ENCODE peak calls at places on chromosomes 5 and 9, in six cellular contexts. K is heart right ventricle, H is fibroblast of lung, C is uterus, L is cardiac muscle cell, V is tibial nerve. G is an unnamed sample.

GRCh38 chr9:123394291-123395235 is 38.6 kb downstream of the CRB2 start:
- DNase-seq in K (no peak), H (no peak), C (no peak), L (no peak), V (no peak), G (no peak)

GRCh38 chr5:179747815-179748214 is 15.2 kb downstream of the MAML1 start:
- DNase-seq in K (no peak), H (no peak), C (no peak), L (peak; percentile 24), V (no peak), G (no peak)

GRCh38 chr5:97096096-97096648 is 46.2 kb downstream of the LIX1 start:
- DNase-seq in K (no peak), H (peak; percentile 71), C (no peak), L (peak; percentile 9), V (no peak), G (no peak)

GRCh38 chr5:98902733-98903132 is 26.1 kb downstream of the CHD1 start:
- DNase-seq in K (no peak), H (peak; percentile 58), C (no peak), L (peak; percentile 25), V (no peak), G (no peak)

GRCh38 chr5:61416010-61416409 is 84.0 kb downstream of the ZSWIM6 start:
- DNase-seq in K (no peak), H (peak; percentile 70), C (no peak), L (peak; percentile 11), V (no peak), G (no peak)

GRCh38 chr9:95691435-95691834 is 174.7 kb upstream of the PTCH1 start:
- DNase-seq in K (no peak), H (no peak), C (no peak), L (no peak), V (no peak), G (no peak)

GRCh38 chr9:81705578-81705977 is 16.2 kb upstream of the TLE1 start:
- DNase-seq in K (no peak), H (no peak), C (no peak), L (no peak), V (no peak), G (no peak)

GRCh38 chr9:84846501-84847323 is 177.2 kb downstream of the NTRK2 start:
- DNase-seq in K (no peak), H (peak; percentile 17), C (no peak), L (no peak), V (no peak), G (no peak)

GRCh38 chr9:109886617-109887016 is 106.6 kb downstream of the PALM2AKAP2 start:
- DNase-seq in K (no peak), H (peak; percentile 18), C (no peak), L (no peak), V (no peak), G (no peak)

GRCh38 chr5:42021119-42021518 is 96.0 kb downstream of the FBXO4 start:
- DNase-seq in K (no peak), H (peak; percentile 40), C (no peak), L (peak; percentile 6), V (no peak), G (no peak)

GRCh38 chr5:57488308-57488955 is 5.8 kb upstream of the ACTBL2 start:
- DNase-seq in K (no peak), H (peak; percentile 85), C (peak; percentile 19), L (peak; percentile 76), V (no peak), G (no peak)

GRCh38 chr5:9534881-9535517 is 10.9 kb downstream of the SEMA5A start:
- DNase-seq in K (no peak), H (peak; percentile 54), C (no peak), L (peak; percentile 50), V (no peak), G (no peak)

GRCh38 chr5:45695011-45695667 is 1.0 kb downstream of the HCN1 start:
- DNase-seq in K (no peak), H (no peak), C (no peak), L (no peak), V (no peak), G (no peak)

GRCh38 chr5:149007174-149007573 is 55.7 kb downstream of the SH3TC2 start:
- DNase-seq in K (no peak), H (peak; percentile 59), C (no peak), L (no peak), V (no peak), G (peak; percentile 49)

GRCh38 chr5:153515269-153515668 is 24.8 kb downstream of the GRIA1 start:
- DNase-seq in K (no peak), H (peak; percentile 46), C (no peak), L (peak; percentile 55), V (no peak), G (no peak)

GRCh38 chr5:73955447-73955846 is 329.5 kb downstream of the ARHGEF28 start:
- DNase-seq in K (no peak), H (peak; percentile 42), C (no peak), L (no peak), V (no peak), G (no peak)

GRCh38 chr9:90394866-90395265 is 247.8 kb downstream of the DIRAS2 start:
- DNase-seq in K (no peak), H (no peak), C (no peak), L (no peak), V (no peak), G (no peak)

GRCh38 chr5:135833961-135834638 is 363 bp upstream of the SLC25A48 start:
- DNase-seq in K (no peak), H (no peak), C (no peak), L (no peak), V (no peak), G (no peak)
- H3K4me3 ChIP-seq in K (peak overlapping the region; percentile 41), H (no peak overlapping the region), C (no peak overlapping the region), L (peak overlapping the region; percentile 51), V (peak overlapping the region; percentile 48), G (peak overlapping the region; percentile 23)

DNA sequence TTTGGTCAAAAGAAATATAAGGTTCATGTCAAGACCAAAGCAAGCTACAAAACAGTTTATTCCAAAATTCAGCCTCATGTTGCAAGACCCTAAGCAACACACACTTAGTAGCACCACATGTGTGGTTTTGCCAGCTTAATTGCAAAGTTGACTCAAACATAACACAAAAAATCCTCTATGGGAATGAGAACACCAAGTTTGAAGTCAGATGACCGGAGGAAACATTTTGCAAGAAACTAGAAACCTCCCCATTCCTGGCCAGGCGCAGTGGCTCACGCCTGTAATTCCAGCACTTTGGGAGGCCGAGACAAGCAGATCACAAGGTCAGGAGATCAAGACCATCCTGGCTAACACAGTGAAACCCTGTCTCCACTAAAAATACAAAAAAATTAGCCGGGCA is 261.8 kb downstream of the EBF1 start:
- DNase-seq in K (no peak), H (no peak), C (no peak), L (no peak), V (peak; percentile 21), G (no peak)
- TF ChIP-seq CTCF in K (no peak), H (no peak), C (no peak), L (no peak), V (no peak), G (no peak)

GRCh38 chr9:70402213-70402612 is 12.2 kb downstream of the KLF9 start:
- DNase-seq in K (no peak), H (no peak), C (no peak), L (no peak), V (no peak), G (no peak)

GRCh38 chr9:70400107-70400892 is 14.2 kb downstream of the KLF9 start:
- DNase-seq in K (no peak), H (no peak), C (no peak), L (no peak), V (no peak), G (no peak)

GRCh38 chr9:70395652-70396051 is 18.8 kb downstream of the KLF9 start:
- DNase-seq in K (no peak), H (no peak), C (no peak), L (no peak), V (no peak), G (no peak)

GRCh38 chr9:70398145-70398556 is 16.3 kb downstream of the KLF9 start:
- DNase-seq in K (no peak), H (no peak), C (no peak), L (peak; percentile 39), V (no peak), G (no peak)

GRCh38 chr9:70399141-70399540 is 15.3 kb downstream of the KLF9 start:
- DNase-seq in K (no peak), H (no peak), C (no peak), L (no peak), V (no peak), G (no peak)
- H3K4me3 ChIP-seq in K (no peak overlapping the region), H (no peak overlapping the region), C (no peak overlapping the region), L (no peak overlapping the region), V (no peak overlapping the region), G (no peak overlapping the region)

GRCh38 chr9:137273095-137273490 is 4.4 kb upstream of the TOR4A start:
- DNase-seq in K (no peak), H (no peak), C (no peak), L (no peak), V (no peak), G (no peak)

GRCh38 chr9:137272241-137273094 is 5.1 kb upstream of the TOR4A start:
- DNase-seq in K (no peak), H (no peak), C (no peak), L (no peak), V (no peak), G (no peak)

GRCh38 chr9:137269231-137269772 is 8.2 kb upstream of the TOR4A start:
- DNase-seq in K (peak; percentile 62), H (no peak), C (peak; percentile 33), L (no peak), V (no peak), G (no peak)

GRCh38 chr9:137271696-137272076 is 5.8 kb upstream of the TOR4A start:
- DNase-seq in K (no peak), H (no peak), C (no peak), L (no peak), V (no peak), G (no peak)

DNA sequence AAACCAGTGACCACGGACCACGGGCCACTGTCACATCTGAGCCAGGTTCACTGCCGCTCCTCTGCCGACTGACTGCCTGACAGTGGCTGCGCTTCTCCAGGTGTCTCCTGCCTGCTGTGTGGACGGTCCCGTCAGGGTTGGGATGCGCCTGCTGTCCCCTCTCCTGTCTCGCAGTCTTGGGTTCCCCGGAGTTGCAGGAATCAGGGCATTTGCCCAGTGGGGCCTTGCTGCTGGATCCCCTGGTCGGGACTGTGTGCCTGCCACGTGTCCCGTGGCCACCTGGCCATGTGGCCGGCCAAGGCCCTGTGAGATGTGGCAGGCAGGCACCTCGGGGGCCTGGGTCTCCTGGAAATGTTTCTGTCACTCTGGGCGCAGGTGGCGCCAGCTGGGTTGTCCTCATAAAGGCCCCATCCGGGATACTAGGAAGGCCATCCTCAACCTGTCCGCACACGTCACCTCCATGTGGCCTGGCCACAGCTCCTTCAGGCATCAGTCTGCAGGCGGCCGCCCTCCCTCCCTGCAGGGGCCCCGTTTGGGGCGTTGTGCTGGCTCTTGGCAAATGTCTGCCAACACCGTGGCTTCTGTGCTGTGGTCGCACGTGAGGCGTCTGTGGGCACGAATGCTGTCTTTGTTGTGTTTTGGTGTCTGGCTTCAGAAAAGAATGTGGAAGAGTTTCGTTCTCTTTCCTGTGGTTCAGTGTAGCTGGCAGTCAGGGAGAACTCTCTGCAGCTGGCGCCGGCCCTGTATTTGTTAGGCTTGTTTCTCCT is 6.4 kb upstream of the TOR4A start:
- DNase-seq in K (no peak), H (no peak), C (no peak), L (no peak), V (no peak), G (no peak)
- TF ChIP-seq CTCF in K (no peak), H (no peak), C (no peak), L (no peak), V (no peak), G (no peak)

DNA sequence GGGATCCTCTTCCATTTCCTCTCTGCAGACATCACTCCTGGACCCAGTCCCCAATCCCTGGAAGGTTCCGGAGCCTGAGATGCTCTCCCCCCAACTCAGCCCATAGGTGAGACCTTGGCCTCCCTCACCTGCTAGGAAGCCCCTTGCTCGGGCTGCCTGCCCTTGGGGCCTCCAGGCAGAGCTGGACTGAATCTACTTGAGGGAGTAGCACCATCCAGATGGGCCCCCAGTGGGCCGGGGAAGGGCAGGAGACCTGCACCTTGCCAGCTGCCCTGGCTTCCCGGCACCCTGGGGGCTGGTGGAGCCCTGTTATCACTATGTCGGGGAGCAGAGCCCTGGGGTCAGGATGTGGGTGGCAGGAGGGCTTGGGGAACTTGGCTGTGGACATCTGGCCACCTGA is 26.9 kb upstream of the TMEM250 start:
- DNase-seq in K (no peak), H (no peak), C (no peak), L (no peak), V (no peak), G (no peak)
- H3K4me3 ChIP-seq in K (no peak overlapping the region), H (no peak overlapping the region), C (no peak overlapping the region), L (no peak overlapping the region), V (no peak overlapping the region), G (no peak overlapping the region)

G was measured in AG04449.